ENCODE peak calls at places on chromosomes 16 and 17, in six cellular contexts. N is breast epithelium, K is dorsolateral prefrontal cortex, F is A549, V is mesendoderm, W is left lung. X is an unnamed sample.

GRCh38 chr17:55271223-55271571 is 6.4 kb downstream of the HLF start:
- DNase-seq in V (no peak), W (no peak), F (no peak), K (no peak), N (no peak), X (no peak)

GRCh38 chr17:2924211-2924610 is 128.0 kb downstream of the RAP1GAP2 start:
- DNase-seq in F (no peak), W (no peak), K (no peak), V (peak; percentile 88), N (no peak), X (no peak)

GRCh38 chr17:46948544-46948943 is 25.6 kb downstream of the GOSR2 start:
- DNase-seq in F (no peak), V (peak; percentile 26), N (no peak), K (no peak), W (no peak), X (no peak)

GRCh38 chr16:57191056-57191536 is 5.0 kb downstream of the RSPRY1 start:
- DNase-seq in F (no peak), K (no peak), W (no peak), N (no peak), V (no peak), X (no peak)

GRCh38 chr16:11263737-11264136 is 5.4 kb downstream of the TNP2 start:
- DNase-seq in N (no peak), F (no peak), K (no peak), V (no peak), W (no peak), X (no peak)

GRCh38 chr17:21573961-21574610 is 118.2 kb upstream of the KCNJ18 start:
- DNase-seq in K (peak; percentile 71), W (peak; percentile 67), F (no peak), V (no peak), N (no peak), X (no peak)

GRCh38 chr17:79272666-79273219 is 198.1 kb downstream of the ENGASE start:
- DNase-seq in K (no peak), N (no peak), W (no peak), V (peak; percentile 10), F (peak; percentile 29), X (no peak)

GRCh38 chr16:51149721-51150158 is 1.3 kb downstream of the SALL1 start:
- DNase-seq in F (no peak), W (no peak), V (no peak), N (no peak), K (no peak), X (no peak)

GRCh38 chr17:14886200-14886739 is 378.9 kb downstream of the PMP22 start:
- DNase-seq in N (no peak), F (peak; percentile 31), K (no peak), W (no peak), V (peak; percentile 77), X (peak; percentile 17)

GRCh38 chr16:11306381-11306780 is 25.3 kb upstream of the PRM1 start:
- DNase-seq in V (peak; percentile 91), W (no peak), N (no peak), K (no peak), F (no peak), X (peak; percentile 54)

GRCh38 chr16:81940781-81941560 is 70.3 kb downstream of the SDR42E1 start:
- DNase-seq in K (no peak), W (no peak), F (peak; percentile 73), N (no peak), V (peak; percentile 63), X (no peak)

GRCh38 chr16:26475579-26475978 is 591.1 kb upstream of the C16orf82 start:
- DNase-seq in V (no peak), N (no peak), F (no peak), K (no peak), W (no peak), X (no peak)

GRCh38 chr16:10954903-10955302 is 10.5 kb downstream of the CLEC16A start:
- DNase-seq in N (no peak), K (no peak), F (no peak), W (peak; percentile 27), V (no peak), X (no peak)

GRCh38 chr17:64638552-64639198 is 23.4 kb downstream of the SMURF2 start:
- DNase-seq in V (no peak), F (no peak), N (no peak), W (no peak), K (no peak), X (no peak)

GRCh38 chr16:58440094-58440493 is 47.8 kb downstream of the GINS3 start:
- DNase-seq in V (no peak), W (no peak), F (no peak), N (no peak), K (no peak), X (no peak)

GRCh38 chr17:21213491-21214014 is 408 bp downstream of the TMEM11 start:
- DNase-seq in V (no peak), W (no peak), N (no peak), K (peak; percentile 25), F (no peak), X (peak; percentile 48)

GRCh38 chr16:49874613-49875237 is 18.8 kb upstream of the ZNF423 start:
- DNase-seq in F (no peak), V (no peak), W (no peak), N (no peak), K (no peak), X (no peak)

GRCh38 chr16:78821335-78821734 is 721.9 kb downstream of the WWOX start:
- DNase-seq in N (no peak), F (no peak), K (no peak), V (no peak), W (no peak), X (no peak)

GRCh38 chr16:53053967-53054669 is 673 bp upstream of the CHD9 start:
- DNase-seq in N (no peak), W (peak; percentile 59), F (peak; percentile 46), K (no peak), V (peak; percentile 50), X (no peak)

GRCh38 chr16:11254913-11255736 is 879 bp downstream of the SOCS1 start:
- DNase-seq in K (no peak), N (peak; percentile 63), F (peak; percentile 63), V (no peak), W (peak; percentile 55), X (peak; percentile 63)

GRCh38 chr17:17028059-17028877 is 14.0 kb upstream of the MPRIP start:
- DNase-seq in W (peak; percentile 86), V (peak; percentile 93), N (peak; percentile 62), F (peak; percentile 100), K (no peak), X (peak; percentile 99)

GRCh38 chr17:78558181-78558850 is 18.9 kb downstream of the DNAH17 start:
- DNase-seq in F (peak; percentile 53), N (no peak), K (no peak), V (peak; percentile 56), W (no peak), X (peak; percentile 59)

GRCh38 chr16:67015317-67015731 is 13.6 kb upstream of the CBFB start:
- DNase-seq in V (no peak), F (peak; percentile 45), W (peak; percentile 24), N (peak; percentile 19), K (no peak), X (no peak)

GRCh38 chr17:78144146-78144719 is 2.0 kb upstream of the C17orf99 start:
- DNase-seq in W (peak; percentile 90), K (peak; percentile 50), V (no peak), F (peak; percentile 77), N (no peak), X (peak; percentile 48)

GRCh38 chr16:74199066-74199841 is 97.4 kb upstream of the PSMD7 start:
- DNase-seq in W (no peak), F (no peak), K (no peak), V (no peak), N (no peak), X (no peak)

GRCh38 chr17:6450926-6451717 is 6.9 kb downstream of the PIMREG start:
- DNase-seq in V (no peak), W (no peak), K (no peak), N (no peak), F (no peak), X (no peak)

DNA sequence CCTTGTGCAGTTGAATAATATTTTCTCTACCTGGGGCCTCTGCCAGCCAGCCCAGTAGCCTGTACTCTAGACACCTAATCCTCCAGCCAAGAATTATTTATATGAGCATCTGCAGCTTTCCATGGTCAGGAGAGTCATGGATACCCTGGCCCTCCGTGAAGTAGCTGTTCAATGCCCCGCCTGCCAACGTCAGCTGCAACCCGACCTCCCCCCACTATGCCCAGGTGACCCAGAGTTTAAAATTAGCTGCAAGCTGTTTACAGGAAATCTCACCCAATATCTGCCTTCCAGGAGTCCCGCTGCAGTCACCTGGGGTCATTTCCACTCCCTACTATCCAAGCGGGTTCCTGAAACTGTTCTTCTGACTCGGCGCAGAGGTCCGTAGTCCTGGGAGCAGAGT is 12.3 kb downstream of the SDR42E2 start:
- DNase-seq in W (no peak), F (no peak), V (no peak), K (no peak), N (no peak), X (no peak)
- H3K27ac ChIP-seq in W (no peak overlapping the region), F (no peak overlapping the region), V (no peak overlapping the region), K (no peak overlapping the region), N (no peak overlapping the region), X (no peak overlapping the region)

DNA sequence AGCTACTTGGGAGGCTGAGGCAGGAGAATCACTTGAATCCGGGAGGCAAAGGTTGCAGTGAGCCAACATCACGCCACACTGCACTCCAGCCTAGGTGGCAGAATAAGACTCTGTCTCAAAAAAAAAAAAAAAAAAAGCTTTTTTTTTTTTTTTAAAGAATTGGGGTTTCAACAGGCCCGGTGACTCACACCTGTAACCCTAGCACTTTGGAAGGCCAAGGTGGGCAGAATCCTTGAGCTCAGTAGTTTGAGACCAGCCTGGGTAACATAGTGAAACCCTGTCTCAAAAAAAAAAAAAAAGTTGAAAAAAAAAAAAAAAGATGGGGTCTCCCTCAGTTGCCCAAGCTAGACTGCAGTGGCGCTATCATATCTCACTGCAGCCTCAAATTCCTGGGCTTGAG is 6.6 kb upstream of the HEXIM2 start:
- DNase-seq in K (no peak), F (no peak), V (no peak), W (no peak), N (no peak), X (no peak)
- H3K27ac ChIP-seq in K (no peak overlapping the region), F (peak overlapping the region; percentile 21), V (no peak overlapping the region), W (no peak overlapping the region), N (peak overlapping the region; percentile 57), X (peak overlapping the region; percentile 73)

DNA sequence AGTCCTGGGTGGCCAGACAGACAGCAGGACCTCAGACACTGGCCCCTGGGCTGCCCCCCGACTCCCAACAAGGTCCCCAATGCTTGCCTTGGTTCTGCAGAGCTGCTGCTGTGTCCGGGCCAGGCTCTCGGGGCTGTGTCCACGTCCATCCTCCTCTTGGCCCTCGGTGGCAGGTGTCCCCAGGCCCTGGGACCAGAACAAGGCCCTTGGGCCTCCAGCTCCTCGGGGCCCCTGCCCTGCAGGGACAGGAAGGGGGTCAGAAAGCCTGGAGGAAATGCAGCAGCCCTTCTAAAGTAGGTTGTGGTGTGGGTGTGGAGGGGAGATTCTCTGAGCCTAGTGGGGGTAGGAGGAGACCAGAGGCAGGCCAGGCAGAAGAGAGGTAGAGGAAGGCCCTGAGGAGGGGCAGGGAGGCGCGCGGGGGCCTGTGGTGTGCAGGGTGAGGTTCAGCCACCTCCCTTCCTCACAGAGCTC is 2.5 kb upstream of the AXIN1 start:
- DNase-seq in K (no peak), N (no peak), F (no peak), V (no peak), W (no peak), X (no peak)
- H3K27ac ChIP-seq in K (no peak overlapping the region), N (no peak overlapping the region), F (no peak overlapping the region), V (no peak overlapping the region), W (no peak overlapping the region), X (no peak overlapping the region)

GRCh38 chr17:39939588-39940419 is 12.3 kb downstream of the LRRC3C start:
- DNase-seq in K (no peak), V (no peak), W (no peak), N (no peak), F (peak; percentile 62), X (no peak)
- H3K27ac ChIP-seq in K (no peak overlapping the region), V (no peak overlapping the region), W (no peak overlapping the region), N (peak overlapping the region; percentile 80), F (no peak overlapping the region), X (no peak overlapping the region)

X was measured in trophoblast cell.